ENCODE peak calls at places on chromosomes 5 and 9, in six cellular contexts. U is right atrium auricular region, J is cardiac muscle cell, O is WERI-Rb-1, E is RWPE1, X is astrocyte. P is an unnamed sample.
A peak's percentile ranks its signal among the peaks of the same experiment; 100 is the strongest.

GRCh38 chr9:131020388-131020787 is 11.4 kb downstream of the LAMC3 start:
- DNase-seq in U (no peak), X (peak; percentile 57), O (no peak), E (no peak), J (peak; percentile 73), P (no peak)

GRCh38 chr9:103899836-103900235 is 194.3 kb upstream of the SMC2 start:
- DNase-seq in J (no peak), U (no peak), O (no peak), X (no peak), E (no peak), P (no peak)

GRCh38 chr5:57036621-57037160 is 84.8 kb upstream of the MIER3 start:
- DNase-seq in U (no peak), X (no peak), E (no peak), J (no peak), O (no peak), P (no peak)

GRCh38 chr9:5698810-5699556 is 70.1 kb downstream of the RIC1 start:
- DNase-seq in U (no peak), O (no peak), E (no peak), J (peak; percentile 10), X (peak; percentile 75), P (no peak)

GRCh38 chr5:76196886-76197489 is 113.8 kb downstream of the SV2C start:
- DNase-seq in O (no peak), X (no peak), U (no peak), E (no peak), J (no peak), P (no peak)

GRCh38 chr5:92566113-92566767 is 1014.8 kb downstream of the NR2F1-AS1 start:
- DNase-seq in U (no peak), X (no peak), J (no peak), O (no peak), E (no peak), P (no peak)

GRCh38 chr9:124708633-124709032 is 62.5 kb downstream of the NR6A1 start:
- DNase-seq in U (no peak), E (no peak), J (no peak), X (peak; percentile 86), O (peak; percentile 73), P (no peak)

GRCh38 chr5:177557041-177557647 is 2.8 kb upstream of the FAM193B start:
- DNase-seq in J (no peak), O (no peak), E (no peak), X (no peak), U (no peak), P (no peak)

GRCh38 chr5:11455505-11455904 is 448.7 kb downstream of the CTNND2 start:
- DNase-seq in U (no peak), J (no peak), O (no peak), X (no peak), E (no peak), P (no peak)

GRCh38 chr5:160342413-160342941 is 27.9 kb downstream of the C1QTNF2 start:
- DNase-seq in O (no peak), X (peak; percentile 81), J (peak; percentile 25), E (peak; percentile 22), U (no peak), P (no peak)

GRCh38 chr5:33701251-33701650 is 190.5 kb downstream of the ADAMTS12 start:
- DNase-seq in J (no peak), O (no peak), X (peak; percentile 76), E (no peak), U (no peak), P (no peak)

GRCh38 chr5:149757186-149757950 is 27.3 kb downstream of the PPARGC1B start:
- DNase-seq in E (peak; percentile 59), U (no peak), J (no peak), X (no peak), O (no peak), P (no peak)

GRCh38 chr9:92645041-92645440 is 24.9 kb downstream of the IPPK start:
- DNase-seq in X (no peak), O (no peak), J (no peak), E (no peak), U (peak; percentile 32), P (no peak)

GRCh38 chr5:135709998-135710670 is 124.3 kb upstream of the SLC25A48 start:
- DNase-seq in O (no peak), J (no peak), E (no peak), U (no peak), X (no peak), P (no peak)
- H3K27ac ChIP-seq in O (no peak overlapping the region), J (no peak overlapping the region), E (no peak overlapping the region), U (no peak overlapping the region), X (no peak overlapping the region), P (no peak overlapping the region)

GRCh38 chr5:101370240-101370639 is 467.2 kb upstream of the ST8SIA4 start:
- DNase-seq in O (no peak), U (no peak), E (no peak), X (no peak), J (no peak), P (no peak)
- H3K27ac ChIP-seq in O (no peak overlapping the region), U (no peak overlapping the region), E (no peak overlapping the region), X (no peak overlapping the region), J (no peak overlapping the region), P (no peak overlapping the region)

DNA sequence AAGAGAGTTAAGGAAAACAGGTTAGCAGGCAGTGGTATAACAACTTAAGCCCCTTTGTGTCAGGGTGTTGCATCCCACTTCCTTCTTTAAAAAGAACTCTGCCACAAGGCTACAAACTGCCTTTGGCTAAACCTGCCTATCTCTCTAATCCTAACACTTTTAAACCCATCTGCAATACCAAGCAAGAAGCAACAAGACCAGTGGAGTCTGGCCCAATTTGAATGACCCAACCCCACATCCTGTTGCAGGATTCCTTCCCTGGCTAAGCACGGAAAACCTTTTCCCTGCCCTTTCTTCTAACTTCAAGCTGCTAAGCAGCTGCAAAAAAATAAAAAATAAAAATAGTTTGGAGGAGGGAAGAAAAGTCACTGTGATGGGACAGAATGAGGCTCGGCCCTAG is 27.1 kb downstream of the ABCA1 start:
- DNase-seq in X (no peak), J (peak; percentile 40), O (no peak), U (no peak), E (peak; percentile 41), P (no peak)
- H3K27ac ChIP-seq in X (no peak overlapping the region), J (no peak overlapping the region), O (no peak overlapping the region), U (no peak overlapping the region), E (peak overlapping the region; percentile 85), P (no peak overlapping the region)

GRCh38 chr9:135944444-135945252 is 16.5 kb downstream of the UBAC1 start:
- DNase-seq in U (no peak), J (no peak), E (no peak), O (no peak), X (no peak), P (no peak)

GRCh38 chr9:135937521-135938489 is 23.4 kb downstream of the UBAC1 start:
- DNase-seq in E (no peak), X (no peak), O (no peak), U (no peak), J (no peak), P (no peak)

GRCh38 chr9:135941288-135941995 is 19.7 kb downstream of the UBAC1 start:
- DNase-seq in O (no peak), J (no peak), X (no peak), U (no peak), E (no peak), P (no peak)

GRCh38 chr9:135939351-135940265 is 21.6 kb downstream of the UBAC1 start:
- DNase-seq in X (no peak), U (no peak), E (no peak), J (peak; percentile 7), O (no peak), P (no peak)
- H3K27ac ChIP-seq in X (no peak overlapping the region), U (no peak overlapping the region), E (no peak overlapping the region), J (no peak overlapping the region), O (no peak overlapping the region), P (no peak overlapping the region)

DNA sequence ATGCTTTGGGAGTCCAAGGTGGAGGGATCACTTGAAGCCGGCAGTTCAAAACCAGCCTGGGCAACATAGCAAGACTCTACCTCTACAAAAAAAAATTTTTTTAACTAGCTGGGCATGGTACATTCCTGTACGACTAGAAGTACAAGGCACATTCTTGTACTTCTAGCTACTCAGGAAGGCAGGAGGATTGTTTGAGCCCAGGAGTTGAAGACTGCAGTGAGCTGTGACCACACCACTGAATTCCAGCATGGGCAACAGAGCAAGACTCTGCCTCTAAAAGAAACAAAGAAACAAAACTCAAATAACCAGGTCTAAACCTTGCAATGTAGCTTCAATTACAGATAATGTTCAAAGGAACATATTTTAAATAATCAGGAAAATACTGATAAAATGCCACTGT is 56.2 kb downstream of the SSBP2 start:
- DNase-seq in X (no peak), O (no peak), J (no peak), U (no peak), E (no peak), P (no peak)
- H3K27ac ChIP-seq in X (no peak overlapping the region), O (no peak overlapping the region), J (no peak overlapping the region), U (no peak overlapping the region), E (no peak overlapping the region), P (no peak overlapping the region)

GRCh38 chr9:129480705-129481104 is 140.2 kb downstream of the C9orf50 start:
- DNase-seq in O (no peak), U (no peak), X (no peak), E (no peak), J (no peak), P (no peak)
- H3K27ac ChIP-seq in O (peak overlapping the region; percentile 99), U (peak overlapping the region; percentile 99), X (no peak overlapping the region), E (peak overlapping the region; percentile 100), J (peak overlapping the region; percentile 99), P (peak overlapping the region; percentile 27)

GRCh38 chr5:50320131-50320749 is 120.8 kb downstream of the EMB start:
- DNase-seq in X (no peak), O (no peak), J (no peak), U (no peak), E (peak; percentile 13), P (no peak)

GRCh38 chr5:50328193-50328729 is 112.8 kb downstream of the EMB start:
- DNase-seq in U (no peak), X (no peak), O (no peak), E (no peak), J (no peak), P (no peak)

GRCh38 chr5:50325237-50325832 is 115.8 kb downstream of the EMB start:
- DNase-seq in E (no peak), X (peak; percentile 0), J (peak; percentile 33), U (no peak), O (no peak), P (no peak)
- H3K27ac ChIP-seq in E (no peak overlapping the region), X (no peak overlapping the region), J (no peak overlapping the region), U (no peak overlapping the region), O (no peak overlapping the region), P (no peak overlapping the region)

DNA sequence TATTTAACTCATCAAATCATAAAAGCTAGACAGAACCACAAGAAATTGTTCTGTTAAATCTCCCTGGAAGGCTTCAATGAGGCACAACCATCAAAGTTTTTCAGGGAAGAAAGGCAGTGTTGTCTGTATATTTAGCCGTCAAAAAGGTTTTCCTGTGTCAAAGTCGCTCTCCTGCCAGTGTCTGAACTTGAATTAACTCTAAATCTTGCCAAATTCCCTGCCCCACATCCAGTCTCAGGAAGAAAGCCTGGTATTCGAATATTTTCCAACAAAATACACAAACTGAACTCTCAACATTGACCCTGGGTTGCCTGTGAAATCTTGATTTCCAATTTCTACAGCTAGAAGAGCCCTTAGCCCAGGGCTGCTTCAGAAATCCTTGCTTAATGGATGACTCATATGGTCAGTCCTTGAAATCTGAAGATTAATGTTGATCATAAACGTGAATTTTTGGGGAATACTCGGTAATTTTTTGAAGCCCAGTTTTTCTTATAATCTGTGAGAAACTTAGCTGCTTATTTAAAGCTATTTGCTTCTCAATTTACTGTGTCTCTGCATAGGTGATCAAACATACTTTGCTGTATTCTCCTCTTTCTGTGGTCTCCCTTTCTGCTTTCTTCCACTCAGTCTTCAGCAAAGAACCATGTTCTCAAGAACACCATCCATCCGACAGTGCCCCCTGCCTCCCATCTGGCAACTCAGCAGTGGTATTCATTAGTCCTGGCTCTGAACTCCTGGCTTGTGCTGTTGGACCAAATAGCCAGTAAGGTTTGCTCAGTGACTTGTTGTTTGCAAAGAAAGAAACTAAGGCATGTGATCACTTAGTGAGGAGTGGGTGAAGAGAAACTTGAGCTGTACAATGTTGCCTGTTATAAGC is 58.9 kb downstream of the NREP start:
- DNase-seq in J (peak; percentile 50), O (no peak), U (no peak), X (peak; percentile 43), E (no peak), P (no peak)
- H3K27ac ChIP-seq in J (no peak overlapping the region), O (no peak overlapping the region), U (no peak overlapping the region), X (no peak overlapping the region), E (no peak overlapping the region), P (no peak overlapping the region)

P was measured in substantia nigra.